ENCODE peak calls at places on chromosomes 16 and 17, in five cellular contexts. N is WTC11, C is H1, S is GM12878, A is HepG2. P is an unnamed sample.

GRCh38 chr16:73434621-73435020 is 386.7 kb upstream of the ZFHX3 start:
- DNase-seq in C (no peak), S (no peak), A (no peak), N (no peak), P (no peak)

GRCh38 chr17:50817142-50817751 is 18.1 kb upstream of the WFIKKN2 start:
- DNase-seq in S (no peak), N (peak), A (no peak), C (no peak), P (peak)

GRCh38 chr16:12158428-12158827 is 181.9 kb downstream of the SNX29 start:
- DNase-seq in C (no peak), S (no peak), A (no peak), N (no peak), P (no peak)

GRCh38 chr17:77352996-77353395 is 212.2 kb downstream of the SEC14L1 start:
- DNase-seq in A (no peak), N (no peak), C (no peak), S (no peak), P (no peak)

GRCh38 chr16:50744911-50745310 is 3.0 kb downstream of the CYLD start:
- DNase-seq in N (no peak), C (no peak), S (no peak), A (no peak), P (no peak)

GRCh38 chr16:54201200-54201599 is 85.4 kb downstream of the IRX3 start:
- DNase-seq in A (no peak), N (no peak), C (no peak), S (no peak), P (peak)

GRCh38 chr17:19648475-19649406 is at the start of gene ALDH3A2:
- DNase-seq in C (peak), N (peak), S (peak), A (peak), P (peak)

GRCh38 chr17:71922439-71922838 is 198.4 kb upstream of the SOX9 start:
- DNase-seq in C (no peak), N (no peak), S (peak), A (no peak), P (no peak)

GRCh38 chr17:51487947-51488346 is 227.6 kb downstream of the UTP18 start:
- DNase-seq in N (peak), A (peak), C (no peak), S (no peak), P (peak)

GRCh38 chr17:29760771-29761682 is 138.3 kb upstream of the CORO6 start:
- DNase-seq in C (peak), A (peak), S (peak), N (peak), P (no peak)

GRCh38 chr16:85210423-85211169 is 98.3 kb upstream of the CIBAR2 start:
- DNase-seq in A (no peak), C (no peak), N (no peak), S (no peak), P (no peak)

GRCh38 chr16:51487880-51488279 is 336.8 kb upstream of the SALL1 start:
- DNase-seq in S (no peak), A (no peak), N (no peak), C (no peak), P (no peak)

GRCh38 chr17:21394265-21394664 is 18.1 kb downstream of the KCNJ12 start:
- DNase-seq in N (no peak), A (no peak), C (no peak), S (no peak), P (no peak)

GRCh38 chr16:85738878-85739715 is 11.8 kb downstream of the C16orf74 start:
- DNase-seq in N (no peak), S (no peak), C (no peak), A (no peak), P (no peak)

GRCh38 chr17:72470338-72471133 is 349.7 kb downstream of the SOX9 start:
- DNase-seq in C (no peak), N (no peak), A (no peak), S (no peak), P (no peak)

GRCh38 chr17:11644265-11645212 is 46.3 kb downstream of the DNAH9 start:
- DNase-seq in N (peak), C (peak), S (no peak), A (peak), P (peak)

GRCh38 chr17:3593384-3593783 is 15.8 kb downstream of the TRPV1 start:
- DNase-seq in C (no peak), N (no peak), S (no peak), A (no peak), P (no peak)

DNA sequence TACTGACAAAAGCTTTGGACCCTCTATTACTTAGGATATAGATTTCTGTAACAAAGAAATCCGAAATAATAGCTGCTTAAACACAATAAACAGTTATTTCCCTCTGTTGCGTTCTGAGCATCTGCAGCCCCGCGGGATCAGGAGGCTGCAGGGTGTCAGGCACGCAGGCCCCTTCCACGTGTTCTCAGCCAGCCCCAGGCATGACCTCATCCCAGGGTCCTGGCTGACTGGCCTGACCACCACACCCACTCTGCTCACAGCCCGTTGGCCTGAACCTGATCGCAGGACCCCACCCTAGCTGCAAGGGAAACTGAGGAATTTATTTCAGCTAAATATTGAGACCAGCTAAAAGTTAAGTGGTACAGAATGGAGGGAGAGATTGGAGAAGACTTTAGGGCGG is 10.7 kb downstream of the CETP start:
- DNase-seq in C (no peak), N (no peak), A (no peak), S (no peak), P (no peak)
- TF ChIP-seq ATF2 in C (no peak), N (no peak), A (no peak), S (no peak), P (no peak)

DNA sequence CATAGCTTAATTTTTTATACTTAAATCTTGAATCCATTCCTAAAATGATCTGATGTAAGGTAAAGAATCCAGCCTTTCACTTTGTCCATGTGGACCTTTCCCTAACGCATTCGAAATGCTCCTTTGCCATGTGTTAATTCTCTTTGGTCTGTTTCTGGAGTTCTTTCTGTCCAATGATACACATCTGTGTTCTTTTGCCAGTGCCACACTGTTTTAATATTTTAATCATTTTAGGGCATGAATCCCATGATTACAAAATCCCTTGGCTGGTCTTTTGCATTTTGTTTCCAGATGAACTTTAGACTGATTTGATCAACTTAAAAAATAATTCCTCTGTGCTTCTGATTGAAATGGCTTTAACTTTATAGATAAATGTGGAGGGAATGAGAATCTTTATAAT is 74.1 kb downstream of the NTN1 start:
- DNase-seq in N (no peak), S (no peak), A (no peak), C (no peak), P (no peak)
- TF ChIP-seq ATF2 in N (no peak), S (no peak), A (no peak), C (no peak), P (no peak)

DNA sequence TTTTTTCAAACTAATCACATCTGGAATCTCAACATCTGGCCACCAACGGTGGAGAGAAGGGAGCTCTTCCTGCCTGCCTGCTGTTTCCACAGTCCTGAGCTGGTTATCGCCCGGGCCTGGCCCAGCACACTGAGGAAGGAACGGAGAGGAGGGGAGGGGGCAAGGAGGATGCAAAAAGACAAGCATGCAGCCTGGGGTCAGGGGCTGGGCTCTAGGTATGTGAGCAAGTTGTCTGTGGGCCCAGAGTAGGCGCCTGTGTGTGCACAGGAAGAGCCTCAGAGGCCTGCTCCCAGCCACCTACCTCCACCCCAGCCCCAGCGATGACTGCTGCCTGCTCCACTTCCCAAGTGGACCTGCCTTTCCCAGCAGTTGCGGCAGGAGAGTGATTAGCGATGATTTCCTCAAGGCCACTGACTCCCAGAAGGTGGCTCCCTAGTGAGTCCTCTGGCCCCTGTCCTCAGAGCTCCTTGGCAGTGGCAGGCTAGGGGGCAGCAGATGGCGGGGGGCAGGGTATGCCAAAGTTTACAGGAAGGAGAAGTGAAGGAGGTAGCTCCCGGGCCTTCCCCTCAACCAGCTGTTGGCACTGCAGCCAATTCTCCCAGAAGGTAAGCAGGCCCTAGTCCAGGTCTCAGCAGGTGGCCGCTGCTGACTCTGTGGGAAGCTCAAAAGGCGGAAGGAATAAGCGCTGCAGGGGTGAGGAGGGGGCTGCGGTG is 27.0 kb upstream of the RASD1 start:
- DNase-seq in N (peak), A (no peak), S (no peak), C (no peak), P (no peak)
- TF ChIP-seq ATF2 in N (no peak), A (no peak), S (no peak), C (no peak), P (no peak)

GRCh38 chr17:83086907-83087787 is 7.7 kb downstream of the METRNL start:
- DNase-seq in C (no peak), A (no peak), S (no peak), N (no peak), P (peak)

GRCh38 chr17:83085103-83085502 is 5.7 kb downstream of the METRNL start:
- DNase-seq in A (no peak), S (no peak), C (no peak), N (no peak), P (no peak)

GRCh38 chr17:83085526-83086196 is 6.3 kb downstream of the METRNL start:
- DNase-seq in C (no peak), N (no peak), A (no peak), S (no peak), P (no peak)

GRCh38 chr17:83087788-83088360 is 8.5 kb downstream of the METRNL start:
- DNase-seq in C (no peak), N (no peak), A (no peak), S (no peak), P (no peak)

GRCh38 chr17:83086197-83086880 is 6.9 kb downstream of the METRNL start:
- DNase-seq in S (no peak), C (no peak), A (no peak), N (no peak), P (no peak)
- TF ChIP-seq ATF2 in S (no peak), C (no peak), A (no peak), N (no peak), P (no peak)

GRCh38 chr16:88458039-88458772 is 5.1 kb downstream of the ZFPM1 start:
- DNase-seq in C (no peak), S (no peak), A (no peak), N (no peak), P (no peak)

GRCh38 chr16:88454315-88455057 is 1.4 kb downstream of the ZFPM1 start:
- DNase-seq in C (no peak), N (no peak), A (no peak), S (no peak), P (no peak)

GRCh38 chr16:88456356-88457292 is 3.5 kb downstream of the ZFPM1 start:
- DNase-seq in A (no peak), N (no peak), C (no peak), S (no peak), P (no peak)

GRCh38 chr16:88453621-88454314 is 688 bp downstream of the ZFPM1 start:
- DNase-seq in A (no peak), N (no peak), C (no peak), S (no peak), P (peak)

DNA sequence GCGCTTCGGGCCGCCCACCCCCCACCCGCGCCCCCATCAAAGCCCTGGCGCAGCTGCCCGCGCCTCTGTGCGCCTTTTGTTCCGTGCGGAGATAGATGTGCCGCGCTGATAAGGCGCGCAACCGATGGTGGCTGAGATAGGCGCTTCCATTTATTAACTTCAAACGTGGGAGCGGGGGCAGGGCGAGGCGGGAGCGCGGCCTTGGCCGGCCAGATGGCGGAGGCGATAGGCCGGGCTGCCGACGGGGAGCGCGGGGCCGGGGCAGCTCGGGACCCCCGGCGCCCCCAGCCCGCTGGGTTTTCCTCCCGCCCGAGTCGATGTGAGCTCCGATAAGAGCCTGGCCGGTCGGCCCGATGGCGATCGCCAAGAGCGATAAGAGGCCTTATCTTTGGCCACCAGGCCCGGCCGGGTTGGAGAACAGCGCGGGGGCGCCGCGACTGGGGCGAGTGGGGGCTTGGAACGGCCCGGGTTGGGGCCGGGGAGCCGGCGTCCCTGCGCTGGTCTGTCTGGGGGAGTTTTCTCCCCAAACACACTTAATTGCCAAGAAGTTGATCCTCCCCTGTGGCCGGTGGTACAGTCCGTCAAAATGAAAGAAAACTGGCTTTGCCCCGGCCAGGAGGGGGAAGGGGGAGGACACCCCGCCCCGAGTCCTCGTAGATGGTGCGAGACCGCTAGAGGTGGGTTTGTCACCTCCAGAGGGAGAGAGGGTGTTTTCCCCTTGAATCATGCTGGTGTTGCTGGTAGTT is 2.7 kb downstream of the ZFPM1 start:
- DNase-seq in S (peak), A (peak), N (peak), C (no peak), P (peak)
- TF ChIP-seq ATF2 in S (no peak), A (no peak), N (no peak), C (no peak), P (no peak)

DNA sequence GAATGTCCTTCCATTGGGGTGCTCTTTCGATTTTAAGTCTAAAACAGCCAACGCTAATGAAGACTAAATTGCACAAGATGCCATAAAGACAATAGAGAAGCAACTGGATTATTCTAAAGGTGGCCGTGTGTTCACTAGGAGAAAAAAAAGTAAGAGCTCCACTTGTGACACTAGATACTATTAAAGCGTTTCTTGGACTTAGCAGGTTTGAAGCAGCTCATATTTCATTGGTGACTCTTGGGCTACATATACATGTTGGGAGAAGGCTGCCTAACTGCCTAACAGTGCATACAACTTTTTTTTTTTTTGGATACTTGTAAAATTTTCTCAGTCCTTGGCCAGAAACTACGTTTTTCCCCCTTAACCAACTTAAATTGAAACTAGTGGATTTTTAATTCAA is 111.8 kb upstream of the NOG start:
- DNase-seq in A (no peak), C (no peak), N (no peak), S (no peak), P (no peak)
- TF ChIP-seq ATF2 in A (no peak), C (no peak), N (no peak), S (no peak), P (no peak)

P was measured in K562.